ENCODE peak calls at places on chromosomes 11 and 22, in seven cellular contexts. One of them, this sample, is unnamed. For H3K9me3, H3K36me3 and H3K4me1, the result is how much of the 10 kb centered on the place peaks cover.

GRCh38 chr11:122796128-122796717 is 42.1 kb upstream of the CRTAM start:
- DNase-seq in A673: peak
- DNase-seq in IMR-90: peak
- DNase-seq in adrenal gland: no peak
- DNase-seq in ovary: no peak
- DNase-seq in stomach: peak
- DNase-seq in left lung: no peak
- DNase-seq in this sample: peak

GRCh38 chr11:60951611-60951908 is 416 bp downstream of the SLC15A3 start:
- DNase-seq in A673: no peak
- DNase-seq in IMR-90: no peak
- DNase-seq in adrenal gland: no peak
- DNase-seq in ovary: no peak
- DNase-seq in stomach: no peak
- DNase-seq in left lung: no peak
- DNase-seq in this sample: peak

GRCh38 chr22:19212302-19212870 is 33.9 kb upstream of the SLC25A1 start:
- DNase-seq in A673: no peak
- DNase-seq in IMR-90: no peak
- DNase-seq in adrenal gland: no peak
- DNase-seq in ovary: no peak
- DNase-seq in stomach: no peak
- DNase-seq in left lung: no peak
- DNase-seq in this sample: no peak

GRCh38 chr22:38181453-38182200 is at the start of gene PLA2G6:
- DNase-seq in A673: peak
- DNase-seq in IMR-90: peak
- DNase-seq in adrenal gland: peak
- DNase-seq in ovary: peak
- DNase-seq in stomach: peak
- DNase-seq in left lung: peak
- DNase-seq in this sample: peak

GRCh38 chr11:125916683-125917337 is 12.5 kb downstream of the DDX25 start:
- DNase-seq in A673: no peak
- DNase-seq in IMR-90: no peak
- DNase-seq in adrenal gland: no peak
- DNase-seq in ovary: no peak
- DNase-seq in stomach: peak
- DNase-seq in left lung: no peak
- DNase-seq in this sample: no peak

GRCh38 chr11:77079666-77080065 is 12.9 kb downstream of the CAPN5 start:
- DNase-seq in A673: no peak
- DNase-seq in IMR-90: no peak
- DNase-seq in adrenal gland: no peak
- DNase-seq in ovary: no peak
- DNase-seq in stomach: no peak
- DNase-seq in left lung: no peak
- DNase-seq in this sample: no peak

GRCh38 chr22:41285441-41285819 is 557 bp downstream of the RANGAP1 start:
- DNase-seq in A673: peak
- DNase-seq in IMR-90: peak
- DNase-seq in adrenal gland: peak
- DNase-seq in ovary: peak
- DNase-seq in stomach: peak
- DNase-seq in left lung: peak
- DNase-seq in this sample: peak

GRCh38 chr11:92941676-92942571 is 27.5 kb upstream of the MTNR1B start:
- DNase-seq in A673: peak
- DNase-seq in IMR-90: peak
- DNase-seq in adrenal gland: peak
- DNase-seq in ovary: no peak
- DNase-seq in stomach: no peak
- DNase-seq in left lung: no peak
- DNase-seq in this sample: no peak

GRCh38 chr11:103737791-103738190 is 298.6 kb upstream of the DDI1 start:
- DNase-seq in A673: no peak
- DNase-seq in IMR-90: no peak
- DNase-seq in adrenal gland: no peak
- DNase-seq in ovary: no peak
- DNase-seq in stomach: no peak
- DNase-seq in left lung: no peak
- DNase-seq in this sample: no peak

GRCh38 chr11:65884716-65885092 is 3.6 kb downstream of the FIBP start:
- DNase-seq in A673: peak
- DNase-seq in IMR-90: peak
- DNase-seq in adrenal gland: peak
- DNase-seq in ovary: peak
- DNase-seq in stomach: peak
- DNase-seq in left lung: peak
- DNase-seq in this sample: peak

GRCh38 chr22:40216041-40216756 is 38.5 kb downstream of the TNRC6B start:
- DNase-seq in A673: no peak
- DNase-seq in IMR-90: no peak
- DNase-seq in adrenal gland: no peak
- DNase-seq in ovary: no peak
- DNase-seq in stomach: peak
- DNase-seq in left lung: no peak
- DNase-seq in this sample: no peak

GRCh38 chr11:62295504-62295903 is 3.4 kb downstream of the SCGB1D4 start:
- DNase-seq in A673: peak
- DNase-seq in IMR-90: peak
- DNase-seq in adrenal gland: no peak
- DNase-seq in ovary: no peak
- DNase-seq in stomach: no peak
- DNase-seq in left lung: no peak
- DNase-seq in this sample: peak

GRCh38 chr11:88259431-88259830 is 78.1 kb downstream of the CTSC start:
- DNase-seq in A673: no peak
- DNase-seq in IMR-90: no peak
- DNase-seq in adrenal gland: no peak
- DNase-seq in ovary: no peak
- DNase-seq in stomach: no peak
- DNase-seq in left lung: no peak
- DNase-seq in this sample: no peak
- H3K9me3 ChIP-seq in A673: under half
- H3K9me3 ChIP-seq in IMR-90: under half
- H3K9me3 ChIP-seq in adrenal gland: under half
- H3K9me3 ChIP-seq in ovary: under half
- H3K9me3 ChIP-seq in stomach: half or more
- H3K9me3 ChIP-seq in left lung: under half
- H3K9me3 ChIP-seq in this sample: under half

GRCh38 chr22:24444729-24445466 is 17.5 kb downstream of the ADORA2A start:
- DNase-seq in A673: no peak
- DNase-seq in IMR-90: no peak
- DNase-seq in adrenal gland: no peak
- DNase-seq in ovary: peak
- DNase-seq in stomach: no peak
- DNase-seq in left lung: no peak
- DNase-seq in this sample: peak

GRCh38 chr22:24442352-24442744 is 14.9 kb downstream of the ADORA2A start:
- DNase-seq in A673: no peak
- DNase-seq in IMR-90: no peak
- DNase-seq in adrenal gland: no peak
- DNase-seq in ovary: peak
- DNase-seq in stomach: peak
- DNase-seq in left lung: no peak
- DNase-seq in this sample: no peak

GRCh38 chr22:24443668-24444067 is 16.3 kb downstream of the ADORA2A start:
- DNase-seq in A673: no peak
- DNase-seq in IMR-90: no peak
- DNase-seq in adrenal gland: no peak
- DNase-seq in ovary: no peak
- DNase-seq in stomach: no peak
- DNase-seq in left lung: no peak
- DNase-seq in this sample: no peak

GRCh38 chr22:24445481-24446290 is 18.3 kb downstream of the ADORA2A start:
- DNase-seq in A673: peak
- DNase-seq in IMR-90: no peak
- DNase-seq in adrenal gland: no peak
- DNase-seq in ovary: peak
- DNase-seq in stomach: no peak
- DNase-seq in left lung: no peak
- DNase-seq in this sample: no peak

DNA sequence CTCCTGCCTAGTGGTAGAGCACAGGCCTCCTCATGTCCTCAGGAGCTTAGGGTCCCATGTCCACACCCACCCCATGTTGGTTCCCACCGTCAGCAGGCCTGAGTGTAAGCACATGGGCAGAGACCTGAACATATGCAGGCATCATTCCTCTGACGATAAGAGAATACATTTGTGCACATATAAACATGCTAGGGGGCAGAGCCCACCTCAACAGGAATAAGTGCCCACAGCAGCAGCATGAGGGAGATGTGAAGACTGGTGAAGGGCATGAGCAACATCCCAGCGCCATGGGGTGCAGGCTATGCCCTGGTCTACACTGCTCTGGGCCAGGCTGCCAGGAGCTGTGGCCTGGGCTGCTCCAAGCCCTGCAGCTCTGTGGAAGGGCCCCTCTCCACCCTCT is 16.9 kb downstream of the ADORA2A start:
- DNase-seq in A673: no peak
- DNase-seq in IMR-90: no peak
- DNase-seq in adrenal gland: no peak
- DNase-seq in ovary: peak
- DNase-seq in stomach: no peak
- DNase-seq in left lung: no peak
- DNase-seq in this sample: no peak
- H3K36me3 ChIP-seq in A673: under half
- H3K36me3 ChIP-seq in IMR-90: under half
- H3K36me3 ChIP-seq in adrenal gland: under half
- H3K36me3 ChIP-seq in ovary: under half
- H3K36me3 ChIP-seq in stomach: under half
- H3K36me3 ChIP-seq in left lung: under half
- H3K36me3 ChIP-seq in this sample: under half

DNA sequence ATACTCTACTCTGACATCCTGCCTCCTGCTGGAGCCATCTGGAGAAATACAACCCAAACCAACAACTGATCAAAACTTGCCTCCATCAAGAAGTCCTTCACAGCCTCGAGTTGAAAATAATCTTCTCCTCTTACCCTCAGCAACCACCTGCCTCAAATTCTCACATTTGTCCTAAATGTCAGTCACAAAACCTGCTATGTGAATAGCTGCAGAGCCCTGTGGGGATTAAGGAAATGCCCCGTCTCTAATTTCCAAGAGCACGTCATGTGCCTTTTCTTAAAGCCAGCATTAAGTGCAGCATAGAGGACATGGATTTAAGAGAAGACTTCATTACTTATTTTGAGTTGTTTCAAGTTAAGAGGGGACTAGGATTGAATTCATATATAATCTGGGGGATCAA is 105.9 kb downstream of the TRPC6 start:
- DNase-seq in A673: no peak
- DNase-seq in IMR-90: no peak
- DNase-seq in adrenal gland: no peak
- DNase-seq in ovary: no peak
- DNase-seq in stomach: no peak
- DNase-seq in left lung: no peak
- DNase-seq in this sample: peak
- H3K4me1 ChIP-seq in A673: under half
- H3K4me1 ChIP-seq in IMR-90: under half
- H3K4me1 ChIP-seq in adrenal gland: under half
- H3K4me1 ChIP-seq in ovary: under half
- H3K4me1 ChIP-seq in stomach: under half
- H3K4me1 ChIP-seq in left lung: under half
- H3K4me1 ChIP-seq in this sample: under half

GRCh38 chr22:48754611-48755331 is 1072.9 kb downstream of the BRD1 start:
- DNase-seq in A673: no peak
- DNase-seq in IMR-90: no peak
- DNase-seq in adrenal gland: no peak
- DNase-seq in ovary: no peak
- DNase-seq in stomach: peak
- DNase-seq in left lung: no peak
- DNase-seq in this sample: no peak
- H3K9me3 ChIP-seq in A673: under half
- H3K9me3 ChIP-seq in IMR-90: half or more
- H3K9me3 ChIP-seq in adrenal gland: under half
- H3K9me3 ChIP-seq in ovary: under half
- H3K9me3 ChIP-seq in stomach: under half
- H3K9me3 ChIP-seq in left lung: under half
- H3K9me3 ChIP-seq in this sample: under half

GRCh38 chr11:44134625-44135024 is 39.1 kb downstream of the EXT2 start:
- DNase-seq in A673: no peak
- DNase-seq in IMR-90: no peak
- DNase-seq in adrenal gland: no peak
- DNase-seq in ovary: no peak
- DNase-seq in stomach: no peak
- DNase-seq in left lung: no peak
- DNase-seq in this sample: no peak
- H3K36me3 ChIP-seq in A673: under half
- H3K36me3 ChIP-seq in IMR-90: under half
- H3K36me3 ChIP-seq in adrenal gland: under half
- H3K36me3 ChIP-seq in ovary: under half
- H3K36me3 ChIP-seq in stomach: half or more
- H3K36me3 ChIP-seq in left lung: under half
- H3K36me3 ChIP-seq in this sample: under half

DNA sequence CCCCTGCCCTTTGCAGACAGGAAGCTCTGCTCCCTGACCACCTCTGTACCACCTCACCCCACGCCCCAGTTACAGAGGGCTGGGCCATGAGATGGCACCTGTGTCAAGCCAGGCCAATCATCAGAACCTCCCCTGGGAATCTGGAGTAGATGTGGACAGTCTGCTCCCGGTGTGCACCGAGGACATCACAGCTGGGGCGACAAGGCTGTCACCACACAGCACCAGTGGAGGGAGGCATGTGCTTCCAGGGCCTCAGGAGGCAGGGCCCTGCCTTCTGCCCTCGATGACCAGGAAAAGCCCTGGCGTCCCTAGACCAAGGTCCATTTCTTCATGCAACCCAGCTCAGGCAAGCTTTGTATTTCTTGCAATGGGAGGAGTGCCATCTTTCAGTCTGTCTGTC is 309.5 kb downstream of the CTTN start:
- DNase-seq in A673: no peak
- DNase-seq in IMR-90: no peak
- DNase-seq in adrenal gland: no peak
- DNase-seq in ovary: no peak
- DNase-seq in stomach: no peak
- DNase-seq in left lung: no peak
- DNase-seq in this sample: no peak
- H3K4me1 ChIP-seq in A673: under half
- H3K4me1 ChIP-seq in IMR-90: under half
- H3K4me1 ChIP-seq in adrenal gland: under half
- H3K4me1 ChIP-seq in ovary: under half
- H3K4me1 ChIP-seq in stomach: under half
- H3K4me1 ChIP-seq in left lung: under half
- H3K4me1 ChIP-seq in this sample: under half